ENCODE peak calls at places on chromosomes 7 and 10, in seven cellular contexts. U is left cardiac atrium; V is H7; P is DMS79; O is NCI-H1092 treated with DMSO at 0.1 percent for 48 hours; B is M059J; A is activated naive CD4-positive, alpha-beta T cell. R is an unnamed sample.

GRCh38 chr10:125882596-125882995 is 1.5 kb upstream of the DHX32 start:
- DNase-seq in A (no peak), P (no peak), O (no peak), B (no peak), U (no peak), V (no peak), R (no peak)

GRCh38 chr7:140209866-140210609 is 33.3 kb upstream of the KDM7A start:
- DNase-seq in O (no peak), P (no peak), U (no peak), A (peak; percentile 24), V (no peak), B (no peak), R (no peak)

GRCh38 chr7:5824297-5824610 is 42.8 kb upstream of the RNF216 start:
- DNase-seq in V (no peak), A (peak; percentile 39), B (no peak), O (no peak), U (no peak), P (no peak), R (no peak)

GRCh38 chr10:7291487-7292113 is 119.2 kb downstream of the SFMBT2 start:
- DNase-seq in U (no peak), O (no peak), A (no peak), P (no peak), B (peak; percentile 24), V (no peak), R (no peak)

GRCh38 chr10:128927389-128927788 is 539.7 kb upstream of the MGMT start:
- DNase-seq in U (no peak), V (no peak), P (no peak), O (no peak), B (no peak), A (no peak), R (no peak)

GRCh38 chr7:51430480-51431086 is 114.0 kb upstream of the COBL start:
- DNase-seq in U (peak; percentile 45), O (peak; percentile 66), V (peak; percentile 80), A (no peak), P (peak; percentile 12), B (peak; percentile 48), R (peak; percentile 67)

GRCh38 chr10:78210548-78210947 is 176.9 kb downstream of the RPS24 start:
- DNase-seq in A (no peak), O (no peak), P (no peak), B (peak; percentile 78), U (no peak), V (no peak), R (no peak)

GRCh38 chr10:129963831-129964501 is at the start of gene EBF3:
- DNase-seq in P (no peak), A (peak; percentile 24), B (no peak), U (peak; percentile 89), O (peak; percentile 71), V (peak; percentile 97), R (peak; percentile 38)

GRCh38 chr7:82723411-82723810 is 279.8 kb upstream of the CACNA2D1 start:
- DNase-seq in P (no peak), A (no peak), O (no peak), U (no peak), V (no peak), B (no peak), R (no peak)

GRCh38 chr7:50595538-50596102 is 30.4 kb upstream of the DDC start:
- DNase-seq in U (peak; percentile 40), O (peak; percentile 46), A (no peak), V (peak; percentile 67), B (peak; percentile 27), P (no peak), R (peak; percentile 43)

R was measured in cerebellar cortex.